ENCODE peak calls at places on chromosomes 7 and 10, in six cellular contexts. X is IMR-90, S is colonic mucosa, E is kidney epithelial cell, Q is stomach, D is left lung. P is an unnamed sample.

GRCh38 chr10:31619410-31620095 is 300.5 kb downstream of the ZEB1 start:
- DNase-seq in X (no peak), S (no peak), E (no peak), Q (no peak), D (no peak), P (no peak)

GRCh38 chr10:72241853-72242252 is 25.8 kb upstream of the ASCC1 start:
- DNase-seq in Q (no peak), S (no peak), E (no peak), X (no peak), D (no peak), P (no peak)

GRCh38 chr7:46291064-46291463 is 370.0 kb upstream of the IGFBP3 start:
- DNase-seq in X (peak), E (no peak), S (no peak), Q (no peak), D (no peak), P (peak)

GRCh38 chr7:109864263-109864662 is 1226.7 kb upstream of the LRRN3 start:
- DNase-seq in Q (no peak), E (peak), S (no peak), D (no peak), X (no peak), P (no peak)

GRCh38 chr10:98074315-98074911 is 44.0 kb upstream of the CRTAC1 start:
- DNase-seq in D (no peak), E (no peak), Q (no peak), X (peak), S (no peak), P (peak)

GRCh38 chr10:12081879-12082560 is 13.3 kb downstream of the DHTKD1 start:
- DNase-seq in E (no peak), S (no peak), Q (no peak), X (peak), D (no peak), P (peak)

GRCh38 chr10:36888925-36889573 is 236.3 kb upstream of the ANKRD30A start:
- DNase-seq in D (no peak), X (peak), E (no peak), Q (peak), S (peak), P (peak)

GRCh38 chr10:30098624-30099023 is 39.2 kb upstream of the JCAD start:
- DNase-seq in S (no peak), E (peak), Q (no peak), X (peak), D (no peak), P (peak)

GRCh38 chr7:25009271-25009670 is 29.3 kb upstream of the OSBPL3 start:
- DNase-seq in X (peak), Q (no peak), S (no peak), D (no peak), E (no peak), P (peak)

GRCh38 chr7:95102662-95103061 is 195.3 kb downstream of the PPP1R9A start:
- DNase-seq in D (no peak), E (no peak), S (no peak), X (no peak), Q (no peak), P (peak)

GRCh38 chr7:94183289-94183749 is 179.2 kb upstream of the BET1 start:
- DNase-seq in S (no peak), E (peak), D (peak), X (peak), Q (no peak), P (peak)

GRCh38 chr7:116249969-116250553 is 39.7 kb downstream of the TES start:
- DNase-seq in Q (no peak), D (no peak), X (peak), S (no peak), E (no peak), P (no peak)

GRCh38 chr10:15809450-15809849 is 50.9 kb downstream of the MINDY3 start:
- DNase-seq in D (no peak), X (no peak), E (no peak), Q (no peak), S (no peak), P (no peak)

GRCh38 chr7:127889677-127890076 is 141.6 kb downstream of the LRRC4 start:
- DNase-seq in Q (no peak), X (no peak), S (no peak), E (no peak), D (no peak), P (no peak)

GRCh38 chr7:149562602-149563001 is 65.0 kb upstream of the ZNF746 start:
- DNase-seq in S (no peak), D (no peak), X (peak), Q (no peak), E (no peak), P (peak)

GRCh38 chr10:3856593-3856992 is 71.6 kb upstream of the KLF6 start:
- DNase-seq in X (no peak), S (no peak), Q (no peak), E (no peak), D (no peak), P (no peak)

GRCh38 chr7:36906448-36906847 is 182.2 kb upstream of the AOAH start:
- DNase-seq in X (no peak), Q (no peak), S (no peak), D (no peak), E (no peak), P (no peak)

GRCh38 chr7:47080816-47081215 is 501.1 kb downstream of the TNS3 start:
- DNase-seq in Q (no peak), E (no peak), X (peak), S (no peak), D (no peak), P (peak)

GRCh38 chr10:122294511-122295422 is 23.7 kb downstream of the BTBD16 start:
- DNase-seq in X (no peak), E (no peak), Q (no peak), S (no peak), D (no peak), P (no peak)

GRCh38 chr10:122861724-122862161 is 16.1 kb upstream of the CUZD1 start:
- DNase-seq in E (no peak), S (no peak), Q (no peak), D (no peak), X (peak), P (peak)

GRCh38 chr10:103595933-103596726 is 102.6 kb downstream of the NEURL1 start:
- DNase-seq in D (no peak), Q (no peak), X (no peak), E (no peak), S (no peak), P (no peak)

GRCh38 chr10:36538945-36539586 is 586.3 kb upstream of the ANKRD30A start:
- DNase-seq in E (peak), X (peak), Q (peak), D (no peak), S (no peak), P (peak)

GRCh38 chr7:107390921-107391320 is 78.9 kb upstream of the GPR22 start:
- DNase-seq in D (no peak), E (no peak), S (no peak), X (no peak), Q (no peak), P (no peak)

GRCh38 chr10:102827597-102827975 is 9.6 kb downstream of the CYP17A1 start:
- DNase-seq in S (no peak), D (no peak), X (no peak), E (no peak), Q (no peak), P (no peak)

GRCh38 chr7:24756545-24756988 is 697 bp downstream of the GSDME start:
- DNase-seq in X (peak), E (no peak), S (no peak), Q (no peak), D (no peak), P (peak)

GRCh38 chr7:946256-946996 is 8.1 kb downstream of the ADAP1 start:
- DNase-seq in E (no peak), S (peak), D (peak), Q (peak), X (no peak), P (no peak)

GRCh38 chr7:36820527-36821170 is 96.4 kb upstream of the AOAH start:
- DNase-seq in E (no peak), X (no peak), D (no peak), Q (no peak), S (no peak), P (no peak)

GRCh38 chr10:132698211-132698751 is 87.7 kb downstream of the NKX6-2 start:
- DNase-seq in E (no peak), X (no peak), Q (no peak), D (peak), S (no peak), P (no peak)

GRCh38 chr7:158885624-158886023 is 29.3 kb downstream of the DYNC2I1 start:
- DNase-seq in X (peak), D (no peak), S (no peak), Q (no peak), E (no peak), P (peak)

GRCh38 chr7:74306737-74307469 is 17.7 kb downstream of the CLIP2 start:
- DNase-seq in S (peak), D (no peak), Q (peak), E (peak), X (peak), P (peak)

GRCh38 chr10:50511512-50512213 is 112.1 kb downstream of the SGMS1 start:
- DNase-seq in S (no peak), X (peak), Q (no peak), D (no peak), E (no peak), P (peak)

GRCh38 chr10:7082967-7083366 is 327.9 kb downstream of the SFMBT2 start:
- DNase-seq in S (no peak), D (no peak), X (peak), Q (no peak), E (no peak), P (peak)

GRCh38 chr10:131980757-131981428 is 830 bp downstream of the BNIP3 start:
- DNase-seq in D (no peak), S (no peak), X (no peak), E (no peak), Q (no peak), P (peak)

GRCh38 chr10:61943699-61944444 is 42.4 kb downstream of the ARID5B start:
- DNase-seq in S (no peak), E (no peak), X (peak), Q (no peak), D (no peak), P (no peak)
- TF ChIP-seq CTCF in S (no peak), E (peak), X (peak), Q (peak), D (no peak), P (no peak)

GRCh38 chr10:118042827-118043242 is 3.9 kb downstream of the RAB11FIP2 start:
- DNase-seq in Q (no peak), S (no peak), E (no peak), X (no peak), D (no peak), P (no peak)
- H3K4me3 ChIP-seq in Q (no peak), S (no peak), E (no peak), X (no peak), D (no peak), P (peak)

GRCh38 chr7:78587443-78588044 is 789.0 kb downstream of the PHTF2 start:
- DNase-seq in X (peak), E (no peak), D (no peak), S (no peak), Q (no peak), P (peak)
- TF ChIP-seq CTCF in X (peak), E (no peak), D (no peak), S (no peak), Q (no peak), P (peak)

GRCh38 chr7:39085189-39085588 is 107.5 kb downstream of the POU6F2 start:
- DNase-seq in E (no peak), S (no peak), X (no peak), D (no peak), Q (no peak), P (no peak)
- H3K4me3 ChIP-seq in E (peak), S (no peak), X (no peak), D (no peak), Q (peak), P (no peak)

GRCh38 chr7:22732556-22733126 is 5.6 kb downstream of the IL6 start:
- DNase-seq in D (no peak), X (peak), S (no peak), E (no peak), Q (no peak), P (no peak)
- TF ChIP-seq CTCF in D (no peak), X (peak), S (no peak), E (peak), Q (no peak), P (peak)

DNA sequence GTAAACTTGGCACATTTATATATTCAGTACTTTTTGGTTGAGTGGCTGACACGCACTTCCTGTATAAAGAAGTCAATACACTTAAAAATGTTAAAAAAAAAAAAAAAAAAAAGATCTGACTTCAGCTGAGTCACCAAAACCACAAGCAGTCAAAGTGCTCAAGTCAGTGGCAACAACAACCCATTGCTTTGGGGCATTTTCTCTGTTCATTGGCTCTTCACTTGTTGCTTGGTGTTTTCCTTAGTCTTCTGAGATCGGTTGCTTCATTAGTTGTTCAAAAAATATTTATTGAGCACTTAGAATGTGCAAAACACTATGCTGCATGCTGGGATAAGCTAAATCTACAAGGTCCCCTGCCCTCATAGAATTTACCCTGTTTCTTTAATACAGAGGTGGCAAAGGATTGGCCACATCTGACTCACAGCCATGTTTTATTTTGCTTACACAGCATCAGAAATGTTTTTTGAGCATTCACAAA is 63.7 kb downstream of the ZNRF2 start:
- DNase-seq in X (peak), D (no peak), E (peak), Q (no peak), S (no peak), P (peak)
- H3K4me3 ChIP-seq in X (no peak), D (no peak), E (no peak), Q (no peak), S (no peak), P (no peak)

GRCh38 chr10:32893431-32893830 is 64.6 kb downstream of the ITGB1 start:
- DNase-seq in E (no peak), D (no peak), S (no peak), Q (no peak), X (no peak), P (no peak)
- TF ChIP-seq CTCF in E (peak), D (no peak), S (no peak), Q (no peak), X (no peak), P (no peak)

DNA sequence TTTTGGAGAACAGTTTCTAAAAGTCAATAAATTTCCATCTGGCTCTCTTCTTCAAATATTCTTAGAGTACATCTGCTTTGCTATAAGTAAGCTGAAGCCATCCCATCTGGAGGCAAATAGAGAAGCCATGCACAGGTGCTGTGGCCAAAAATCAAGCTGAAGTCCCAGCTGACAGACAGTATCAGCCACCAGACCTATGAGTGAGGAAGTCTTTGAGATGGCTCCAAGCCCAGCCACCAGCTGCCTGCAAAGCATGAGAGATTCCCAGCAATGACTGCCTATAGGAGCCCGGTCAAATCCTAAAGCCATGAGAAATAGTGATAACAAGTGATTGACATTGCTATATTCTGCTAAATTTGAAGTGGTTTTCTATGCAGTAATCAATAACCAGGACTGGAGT is 21.8 kb upstream of the PRSS58 start:
- DNase-seq in X (no peak), E (no peak), Q (no peak), S (no peak), D (no peak), P (no peak)
- H3K4me3 ChIP-seq in X (no peak), E (no peak), Q (no peak), S (no peak), D (no peak), P (no peak)

P was measured in foreskin fibroblast.